ENCODE peak calls at places on chromosome 11, in eight cellular contexts. N, S, A, J, I, G, M and B are unnamed samples.
A peak's percentile ranks its signal among the peaks of the same experiment; 100 is the strongest.

GRCh38 chr11:116224154-116224888 is 548.5 kb downstream of the BUD13 start:
- DNase-seq in N (no peak), S (no peak), A (no peak), J (peak; percentile 81), I (peak; percentile 6), G (no peak), M (peak; percentile 22), B (no peak)

GRCh38 chr11:126233391-126233790 is 21.8 kb downstream of the FAM118B start:
- DNase-seq in N (no peak), S (no peak), A (no peak), J (no peak), I (no peak), G (no peak), M (peak; percentile 78), B (no peak)

GRCh38 chr11:122253541-122254317 is 137.7 kb upstream of the BLID start:
- DNase-seq in N (no peak), S (no peak), A (no peak), J (no peak), I (no peak), G (no peak), M (peak; percentile 52), B (no peak)

GRCh38 chr11:113311536-113311935 is 2.8 kb upstream of the TTC12 start:
- DNase-seq in N (no peak), S (no peak), A (no peak), J (no peak), I (no peak), G (no peak), M (peak; percentile 18), B (no peak)

GRCh38 chr11:88179966-88180629 is 4.9 kb upstream of the RAB38 start:
- DNase-seq in N (no peak), S (no peak), A (no peak), J (no peak), I (no peak), G (no peak), M (peak; percentile 13), B (no peak)

GRCh38 chr11:46322759-46323158 is 24.5 kb upstream of the DGKZ start:
- DNase-seq in N (no peak), S (no peak), A (no peak), J (peak; percentile 82), I (peak; percentile 45), G (no peak), M (peak; percentile 35), B (no peak)

GRCh38 chr11:102449651-102450570 is 2.7 kb downstream of the TMEM123 start:
- DNase-seq in N (no peak), S (no peak), A (no peak), J (no peak), I (no peak), G (no peak), M (no peak), B (no peak)

GRCh38 chr11:130915556-130916237 is 582 bp downstream of the SNX19 start:
- DNase-seq in N (peak; percentile 30), S (no peak), A (no peak), J (no peak), I (no peak), G (no peak), M (no peak), B (no peak)

GRCh38 chr11:61295596-61295926 is 445 bp upstream of the VWCE start:
- DNase-seq in N (no peak), S (peak; percentile 56), A (no peak), J (no peak), I (no peak), G (no peak), M (no peak), B (no peak)

GRCh38 chr11:61290905-61291690 is 4.0 kb downstream of the VWCE start:
- DNase-seq in N (no peak), S (no peak), A (no peak), J (peak; percentile 65), I (no peak), G (no peak), M (no peak), B (no peak)

GRCh38 chr11:61294717-61295595 is at the start of gene VWCE:
- DNase-seq in N (peak; percentile 37), S (peak; percentile 72), A (no peak), J (peak; percentile 86), I (no peak), G (peak; percentile 70), M (peak; percentile 41), B (no peak)

GRCh38 chr11:61297341-61297740 is 2.2 kb upstream of the VWCE start:
- DNase-seq in N (no peak), S (no peak), A (no peak), J (no peak), I (no peak), G (no peak), M (peak; percentile 18), B (no peak)

DNA sequence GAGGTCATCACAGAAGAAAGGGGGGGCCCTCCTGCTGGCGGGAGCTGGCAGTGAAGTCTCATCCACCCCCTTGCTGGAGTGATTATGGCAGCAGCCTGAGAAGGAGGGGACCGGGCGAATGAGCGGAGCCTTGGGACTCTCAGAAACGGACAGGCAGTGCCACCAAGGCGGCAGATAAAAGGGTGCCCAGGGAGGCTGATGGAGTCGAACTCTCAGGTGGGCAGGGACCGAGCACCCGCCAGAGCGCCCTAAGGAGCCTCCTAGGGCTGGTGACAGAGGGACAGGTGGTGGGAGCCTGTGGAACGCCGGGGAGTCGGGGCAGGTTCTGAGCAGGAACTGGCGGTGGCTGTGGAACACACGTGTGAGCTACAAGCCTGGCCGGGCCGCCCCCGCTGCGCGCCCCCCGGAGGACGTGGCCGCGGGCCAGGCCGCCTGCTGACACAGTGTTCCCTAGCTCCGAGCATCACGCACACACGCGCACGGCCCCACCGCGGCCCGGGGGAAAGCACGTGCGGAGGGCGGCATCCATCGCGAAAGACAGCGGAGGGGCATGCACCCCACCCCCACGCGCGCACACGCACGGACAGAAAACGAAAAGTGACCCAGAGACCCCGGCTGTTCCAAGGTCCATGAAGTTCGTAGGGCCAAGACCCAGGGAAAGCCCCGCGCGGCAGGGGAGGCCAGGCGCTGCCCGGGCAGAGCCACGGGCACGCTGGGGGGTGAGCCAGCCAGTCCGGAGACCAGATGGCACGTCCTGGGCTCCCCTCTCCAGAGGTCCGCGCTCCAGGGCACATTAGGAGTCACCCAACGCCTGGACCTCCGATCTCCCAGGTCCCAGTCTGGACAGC is 1.0 kb downstream of the VWCE start:
- DNase-seq in N (peak; percentile 52), S (peak; percentile 63), A (no peak), J (peak; percentile 57), I (no peak), G (peak; percentile 85), M (peak; percentile 48), B (peak; percentile 77)
- H3K27ac ChIP-seq in N (no peak overlapping the region), S (no peak overlapping the region), A (no peak overlapping the region), J (peak overlapping the region; percentile 57), I (no peak overlapping the region), G (peak overlapping the region; percentile 44), M (peak overlapping the region; percentile 23), B (no peak overlapping the region)

DNA sequence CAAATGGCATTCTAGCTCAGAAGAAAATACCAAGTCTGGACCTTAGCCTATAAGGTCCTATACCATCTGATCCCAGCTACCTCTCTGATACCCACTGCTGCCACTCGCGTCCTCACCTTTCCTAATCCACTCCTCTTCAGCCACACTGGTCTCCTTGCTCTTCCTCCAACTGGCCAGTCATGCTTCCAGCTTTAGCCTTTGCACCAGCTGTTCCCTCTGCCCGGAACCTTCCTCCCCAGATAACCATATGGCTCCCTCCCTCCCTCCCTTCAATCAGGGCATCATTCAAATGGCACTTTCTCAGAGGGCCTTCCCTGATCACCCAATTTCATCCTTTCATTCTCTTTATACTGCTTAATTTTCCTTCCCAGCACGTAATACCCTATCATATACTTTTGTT is 67.9 kb downstream of the KCNC1 start:
- DNase-seq in N (no peak), S (no peak), A (no peak), J (no peak), I (no peak), G (no peak), M (no peak), B (no peak)
- TF ChIP-seq CTCF in N (no peak), S (no peak), A (no peak), J (no peak), I (no peak), G (no peak), M (no peak), B (no peak)

GRCh38 chr11:24515632-24516031 is 18.8 kb downstream of the LUZP2 start:
- DNase-seq in N (no peak), S (no peak), A (no peak), J (no peak), I (no peak), G (no peak), M (no peak), B (no peak)
- TF ChIP-seq POLR2A in N (no peak), S (no peak), A (no peak), J (no peak), I (no peak), G (no peak), M (no peak), B (no peak)

GRCh38 chr11:74636633-74637184 is 44.3 kb downstream of the POLD3 start:
- DNase-seq in N (no peak), S (no peak), A (no peak), J (no peak), I (peak; percentile 22), G (no peak), M (peak; percentile 95), B (no peak)
- H3K27ac ChIP-seq in N (no peak overlapping the region), S (no peak overlapping the region), A (peak overlapping the region; percentile 53), J (no peak overlapping the region), I (no peak overlapping the region), G (peak overlapping the region; percentile 81), M (peak overlapping the region; percentile 60), B (no peak overlapping the region)

DNA sequence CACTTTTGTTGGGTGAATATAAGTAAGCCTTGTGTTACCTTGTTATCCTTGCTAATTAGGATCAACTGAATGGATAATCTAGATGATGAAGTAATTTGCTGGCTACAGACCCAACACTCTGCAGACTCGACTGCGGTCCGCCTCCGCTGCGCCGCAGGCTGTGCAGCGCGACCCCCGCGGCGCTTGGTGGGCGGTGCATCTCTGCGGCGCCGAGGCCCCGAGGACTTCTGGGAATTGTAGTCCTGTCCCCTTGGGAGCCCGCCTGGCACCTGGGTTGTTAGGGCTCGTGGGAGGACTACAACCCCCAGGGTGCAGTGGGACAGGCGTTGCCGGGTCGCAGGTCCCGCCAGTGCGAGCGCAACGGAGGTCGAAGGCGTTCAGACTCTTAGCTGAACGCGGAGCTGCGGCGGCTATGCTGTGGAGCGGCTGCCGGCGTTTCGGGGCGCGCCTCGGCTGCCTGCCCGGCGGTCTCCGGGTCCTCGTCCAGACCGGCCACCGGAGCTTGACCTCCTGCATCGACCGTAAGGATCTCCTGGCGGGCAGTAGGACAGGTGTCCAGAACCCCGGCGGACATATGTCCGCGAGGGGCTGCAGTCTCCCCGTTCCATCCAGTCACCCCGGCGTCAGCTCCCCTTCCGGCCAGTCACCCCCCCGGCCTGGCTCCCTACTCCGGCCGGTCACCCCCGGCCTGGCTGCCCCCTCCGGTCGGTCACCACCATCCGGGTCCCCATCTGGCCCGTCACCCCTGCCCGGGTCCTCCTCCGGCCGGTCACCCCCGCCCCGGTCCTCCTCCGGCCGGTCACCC is at the start of the genes ACAD8 and THYN1:
- DNase-seq in N (peak; percentile 98), S (peak; percentile 98), A (peak; percentile 75), J (peak; percentile 94), I (peak; percentile 90), G (peak; percentile 99), M (peak; percentile 95), B (peak; percentile 98)
- TF ChIP-seq CTCF in N (peak; percentile 42), S (peak; percentile 40), A (peak; percentile 34), J (no peak), I (no peak), G (peak; percentile 21), M (no peak), B (no peak)